ENCODE peak calls at places on chromosomes 12 and 14, in ten cellular contexts. One of them, this sample, is unnamed.

GRCh38 chr12:92995258-92995905 is 66.3 kb upstream of the EEA1 start:
- DNase-seq in uterus: no peak
- DNase-seq in activated CD4-positive, alpha-beta T cell treated with anti-CD3 and anti-CD28 coated beads, Interleukin-2, amount 10 ng/mL, durations not matched to agents 7 days and 5 days: no peak
- DNase-seq in upper lobe of right lung: no peak
- DNase-seq in sigmoid colon: no peak
- DNase-seq in AG08395: no peak
- DNase-seq in NCI-H345: no peak
- DNase-seq in GM12865: peak
- DNase-seq in NCI-H2081: no peak
- DNase-seq in H9: no peak
- DNase-seq in this sample: no peak

GRCh38 chr14:33794791-33795300 is 156.0 kb downstream of the EGLN3 start:
- DNase-seq in NCI-H2081: no peak
- DNase-seq in H9: no peak
- DNase-seq in NCI-H345: no peak
- DNase-seq in uterus: no peak
- DNase-seq in sigmoid colon: no peak
- DNase-seq in activated CD4-positive, alpha-beta T cell treated with anti-CD3 and anti-CD28 coated beads, Interleukin-2, amount 10 ng/mL, durations not matched to agents 7 days and 5 days: no peak
- DNase-seq in GM12865: no peak
- DNase-seq in AG08395: peak
- DNase-seq in upper lobe of right lung: no peak
- DNase-seq in this sample: no peak

GRCh38 chr12:263574-263973 is 938 bp upstream of the SLC6A13 start:
- DNase-seq in activated CD4-positive, alpha-beta T cell treated with anti-CD3 and anti-CD28 coated beads, Interleukin-2, amount 10 ng/mL, durations not matched to agents 7 days and 5 days: no peak
- DNase-seq in NCI-H2081: no peak
- DNase-seq in uterus: no peak
- DNase-seq in sigmoid colon: no peak
- DNase-seq in NCI-H345: no peak
- DNase-seq in upper lobe of right lung: no peak
- DNase-seq in GM12865: no peak
- DNase-seq in H9: no peak
- DNase-seq in AG08395: no peak
- DNase-seq in this sample: no peak

GRCh38 chr12:49646871-49647270 is 23.5 kb downstream of the PRPF40B start:
- DNase-seq in H9: no peak
- DNase-seq in NCI-H2081: no peak
- DNase-seq in NCI-H345: no peak
- DNase-seq in AG08395: no peak
- DNase-seq in GM12865: no peak
- DNase-seq in sigmoid colon: no peak
- DNase-seq in upper lobe of right lung: no peak
- DNase-seq in activated CD4-positive, alpha-beta T cell treated with anti-CD3 and anti-CD28 coated beads, Interleukin-2, amount 10 ng/mL, durations not matched to agents 7 days and 5 days: no peak
- DNase-seq in uterus: no peak
- DNase-seq in this sample: no peak

GRCh38 chr14:64293976-64294671 is at the start of gene ESR2:
- DNase-seq in H9: peak
- DNase-seq in NCI-H345: peak
- DNase-seq in activated CD4-positive, alpha-beta T cell treated with anti-CD3 and anti-CD28 coated beads, Interleukin-2, amount 10 ng/mL, durations not matched to agents 7 days and 5 days: peak
- DNase-seq in upper lobe of right lung: peak
- DNase-seq in sigmoid colon: no peak
- DNase-seq in AG08395: peak
- DNase-seq in uterus: peak
- DNase-seq in NCI-H2081: peak
- DNase-seq in GM12865: peak
- DNase-seq in this sample: peak

GRCh38 chr12:124919646-124920352 is 5.3 kb upstream of the UBC start:
- DNase-seq in upper lobe of right lung: no peak
- DNase-seq in sigmoid colon: peak
- DNase-seq in AG08395: no peak
- DNase-seq in GM12865: peak
- DNase-seq in activated CD4-positive, alpha-beta T cell treated with anti-CD3 and anti-CD28 coated beads, Interleukin-2, amount 10 ng/mL, durations not matched to agents 7 days and 5 days: peak
- DNase-seq in uterus: no peak
- DNase-seq in H9: peak
- DNase-seq in NCI-H345: no peak
- DNase-seq in NCI-H2081: no peak
- DNase-seq in this sample: no peak

GRCh38 chr14:36663404-36664321 is 2.0 kb downstream of the PAX9 start:
- DNase-seq in H9: peak
- DNase-seq in sigmoid colon: no peak
- DNase-seq in activated CD4-positive, alpha-beta T cell treated with anti-CD3 and anti-CD28 coated beads, Interleukin-2, amount 10 ng/mL, durations not matched to agents 7 days and 5 days: no peak
- DNase-seq in GM12865: no peak
- DNase-seq in AG08395: peak
- DNase-seq in NCI-H2081: no peak
- DNase-seq in NCI-H345: peak
- DNase-seq in uterus: no peak
- DNase-seq in upper lobe of right lung: no peak
- DNase-seq in this sample: no peak

GRCh38 chr12:126210448-126210847 is 1145.2 kb downstream of the AACS start:
- DNase-seq in sigmoid colon: no peak
- DNase-seq in GM12865: no peak
- DNase-seq in uterus: no peak
- DNase-seq in NCI-H345: no peak
- DNase-seq in activated CD4-positive, alpha-beta T cell treated with anti-CD3 and anti-CD28 coated beads, Interleukin-2, amount 10 ng/mL, durations not matched to agents 7 days and 5 days: no peak
- DNase-seq in upper lobe of right lung: no peak
- DNase-seq in AG08395: no peak
- DNase-seq in H9: no peak
- DNase-seq in NCI-H2081: no peak
- DNase-seq in this sample: no peak

GRCh38 chr12:25929096-25929637 is 29.3 kb upstream of the RASSF8 start:
- DNase-seq in H9: no peak
- DNase-seq in upper lobe of right lung: no peak
- DNase-seq in NCI-H345: no peak
- DNase-seq in NCI-H2081: no peak
- DNase-seq in sigmoid colon: no peak
- DNase-seq in AG08395: no peak
- DNase-seq in GM12865: no peak
- DNase-seq in activated CD4-positive, alpha-beta T cell treated with anti-CD3 and anti-CD28 coated beads, Interleukin-2, amount 10 ng/mL, durations not matched to agents 7 days and 5 days: no peak
- DNase-seq in uterus: no peak
- DNase-seq in this sample: no peak

GRCh38 chr14:90608925-90609324 is 207.3 kb downstream of the TTC7B start:
- DNase-seq in GM12865: peak
- DNase-seq in upper lobe of right lung: no peak
- DNase-seq in NCI-H2081: no peak
- DNase-seq in uterus: no peak
- DNase-seq in AG08395: no peak
- DNase-seq in H9: no peak
- DNase-seq in NCI-H345: no peak
- DNase-seq in activated CD4-positive, alpha-beta T cell treated with anti-CD3 and anti-CD28 coated beads, Interleukin-2, amount 10 ng/mL, durations not matched to agents 7 days and 5 days: no peak
- DNase-seq in sigmoid colon: peak
- DNase-seq in this sample: no peak

GRCh38 chr14:36271939-36272907 is 48.2 kb downstream of the MBIP start:
- DNase-seq in sigmoid colon: no peak
- DNase-seq in H9: no peak
- DNase-seq in NCI-H2081: no peak
- DNase-seq in upper lobe of right lung: peak
- DNase-seq in NCI-H345: no peak
- DNase-seq in AG08395: peak
- DNase-seq in uterus: no peak
- DNase-seq in GM12865: no peak
- DNase-seq in activated CD4-positive, alpha-beta T cell treated with anti-CD3 and anti-CD28 coated beads, Interleukin-2, amount 10 ng/mL, durations not matched to agents 7 days and 5 days: no peak
- DNase-seq in this sample: no peak

GRCh38 chr12:125163148-125163547 is 97.9 kb downstream of the AACS start:
- DNase-seq in NCI-H345: no peak
- DNase-seq in NCI-H2081: no peak
- DNase-seq in upper lobe of right lung: no peak
- DNase-seq in uterus: no peak
- DNase-seq in GM12865: no peak
- DNase-seq in activated CD4-positive, alpha-beta T cell treated with anti-CD3 and anti-CD28 coated beads, Interleukin-2, amount 10 ng/mL, durations not matched to agents 7 days and 5 days: no peak
- DNase-seq in sigmoid colon: no peak
- DNase-seq in AG08395: no peak
- DNase-seq in H9: no peak
- DNase-seq in this sample: no peak

GRCh38 chr12:92445253-92446081 is 257.3 kb upstream of the PLEKHG7 start:
- DNase-seq in GM12865: peak
- DNase-seq in uterus: peak
- DNase-seq in activated CD4-positive, alpha-beta T cell treated with anti-CD3 and anti-CD28 coated beads, Interleukin-2, amount 10 ng/mL, durations not matched to agents 7 days and 5 days: no peak
- DNase-seq in NCI-H2081: no peak
- DNase-seq in NCI-H345: no peak
- DNase-seq in sigmoid colon: no peak
- DNase-seq in H9: no peak
- DNase-seq in AG08395: no peak
- DNase-seq in upper lobe of right lung: no peak
- DNase-seq in this sample: no peak

GRCh38 chr12:123939716-123940626 is 32.7 kb downstream of the CCDC92 start:
- DNase-seq in H9: no peak
- DNase-seq in NCI-H345: no peak
- DNase-seq in AG08395: no peak
- DNase-seq in upper lobe of right lung: no peak
- DNase-seq in NCI-H2081: no peak
- DNase-seq in activated CD4-positive, alpha-beta T cell treated with anti-CD3 and anti-CD28 coated beads, Interleukin-2, amount 10 ng/mL, durations not matched to agents 7 days and 5 days: no peak
- DNase-seq in GM12865: no peak
- DNase-seq in sigmoid colon: no peak
- DNase-seq in uterus: no peak
- DNase-seq in this sample: no peak

GRCh38 chr12:124551268-124552144 is 15.9 kb downstream of the NCOR2 start:
- DNase-seq in uterus: no peak
- DNase-seq in NCI-H345: peak
- DNase-seq in GM12865: no peak
- DNase-seq in upper lobe of right lung: peak
- DNase-seq in sigmoid colon: peak
- DNase-seq in AG08395: no peak
- DNase-seq in activated CD4-positive, alpha-beta T cell treated with anti-CD3 and anti-CD28 coated beads, Interleukin-2, amount 10 ng/mL, durations not matched to agents 7 days and 5 days: no peak
- DNase-seq in NCI-H2081: peak
- DNase-seq in H9: peak
- DNase-seq in this sample: no peak

GRCh38 chr12:103547929-103548328 is 39.1 kb upstream of the STAB2 start:
- DNase-seq in sigmoid colon: no peak
- DNase-seq in upper lobe of right lung: no peak
- DNase-seq in NCI-H345: peak
- DNase-seq in AG08395: no peak
- DNase-seq in uterus: no peak
- DNase-seq in NCI-H2081: peak
- DNase-seq in activated CD4-positive, alpha-beta T cell treated with anti-CD3 and anti-CD28 coated beads, Interleukin-2, amount 10 ng/mL, durations not matched to agents 7 days and 5 days: no peak
- DNase-seq in GM12865: no peak
- DNase-seq in H9: no peak
- DNase-seq in this sample: no peak

GRCh38 chr12:98725481-98726247 is 80.6 kb downstream of the APAF1 start:
- DNase-seq in H9: peak
- DNase-seq in uterus: peak
- DNase-seq in NCI-H345: peak
- DNase-seq in sigmoid colon: no peak
- DNase-seq in AG08395: peak
- DNase-seq in upper lobe of right lung: no peak
- DNase-seq in GM12865: peak
- DNase-seq in activated CD4-positive, alpha-beta T cell treated with anti-CD3 and anti-CD28 coated beads, Interleukin-2, amount 10 ng/mL, durations not matched to agents 7 days and 5 days: peak
- DNase-seq in NCI-H2081: peak
- DNase-seq in this sample: peak

GRCh38 chr14:93150227-93151206 is 34.2 kb downstream of the MOAP1 start:
- DNase-seq in upper lobe of right lung: no peak
- DNase-seq in uterus: no peak
- DNase-seq in NCI-H2081: no peak
- DNase-seq in activated CD4-positive, alpha-beta T cell treated with anti-CD3 and anti-CD28 coated beads, Interleukin-2, amount 10 ng/mL, durations not matched to agents 7 days and 5 days: no peak
- DNase-seq in GM12865: no peak
- DNase-seq in NCI-H345: peak
- DNase-seq in H9: no peak
- DNase-seq in sigmoid colon: no peak
- DNase-seq in AG08395: no peak
- DNase-seq in this sample: no peak

GRCh38 chr12:130281157-130281799 is 56.4 kb upstream of the PIWIL1 start:
- DNase-seq in sigmoid colon: no peak
- DNase-seq in upper lobe of right lung: no peak
- DNase-seq in GM12865: peak
- DNase-seq in H9: peak
- DNase-seq in uterus: no peak
- DNase-seq in NCI-H345: no peak
- DNase-seq in AG08395: peak
- DNase-seq in NCI-H2081: peak
- DNase-seq in activated CD4-positive, alpha-beta T cell treated with anti-CD3 and anti-CD28 coated beads, Interleukin-2, amount 10 ng/mL, durations not matched to agents 7 days and 5 days: peak
- DNase-seq in this sample: peak

GRCh38 chr12:46373303-46374182 is 970 bp upstream of the SLC38A2 start:
- DNase-seq in NCI-H345: no peak
- DNase-seq in GM12865: peak
- DNase-seq in upper lobe of right lung: peak
- DNase-seq in sigmoid colon: peak
- DNase-seq in AG08395: peak
- DNase-seq in H9: peak
- DNase-seq in NCI-H2081: peak
- DNase-seq in uterus: peak
- DNase-seq in activated CD4-positive, alpha-beta T cell treated with anti-CD3 and anti-CD28 coated beads, Interleukin-2, amount 10 ng/mL, durations not matched to agents 7 days and 5 days: peak
- DNase-seq in this sample: peak

GRCh38 chr12:19382111-19382526 is 57.2 kb upstream of the AEBP2 start:
- DNase-seq in activated CD4-positive, alpha-beta T cell treated with anti-CD3 and anti-CD28 coated beads, Interleukin-2, amount 10 ng/mL, durations not matched to agents 7 days and 5 days: no peak
- DNase-seq in NCI-H345: no peak
- DNase-seq in H9: peak
- DNase-seq in uterus: no peak
- DNase-seq in AG08395: peak
- DNase-seq in sigmoid colon: peak
- DNase-seq in GM12865: peak
- DNase-seq in upper lobe of right lung: peak
- DNase-seq in NCI-H2081: no peak
- DNase-seq in this sample: no peak

GRCh38 chr14:93720076-93720815 is 68.0 kb downstream of the PRIMA1 start:
- DNase-seq in H9: peak
- DNase-seq in uterus: no peak
- DNase-seq in upper lobe of right lung: no peak
- DNase-seq in NCI-H2081: no peak
- DNase-seq in GM12865: no peak
- DNase-seq in AG08395: no peak
- DNase-seq in NCI-H345: no peak
- DNase-seq in activated CD4-positive, alpha-beta T cell treated with anti-CD3 and anti-CD28 coated beads, Interleukin-2, amount 10 ng/mL, durations not matched to agents 7 days and 5 days: no peak
- DNase-seq in sigmoid colon: peak
- DNase-seq in this sample: no peak

GRCh38 chr14:69475194-69475818 is 9.2 kb upstream of the PLEKHD1 start:
- DNase-seq in upper lobe of right lung: no peak
- DNase-seq in AG08395: no peak
- DNase-seq in NCI-H345: peak
- DNase-seq in NCI-H2081: peak
- DNase-seq in sigmoid colon: no peak
- DNase-seq in H9: no peak
- DNase-seq in GM12865: peak
- DNase-seq in uterus: no peak
- DNase-seq in activated CD4-positive, alpha-beta T cell treated with anti-CD3 and anti-CD28 coated beads, Interleukin-2, amount 10 ng/mL, durations not matched to agents 7 days and 5 days: no peak
- DNase-seq in this sample: no peak

GRCh38 chr12:46964496-46965098 is 114.8 kb upstream of the PCED1B start:
- DNase-seq in NCI-H2081: no peak
- DNase-seq in sigmoid colon: no peak
- DNase-seq in upper lobe of right lung: no peak
- DNase-seq in activated CD4-positive, alpha-beta T cell treated with anti-CD3 and anti-CD28 coated beads, Interleukin-2, amount 10 ng/mL, durations not matched to agents 7 days and 5 days: no peak
- DNase-seq in NCI-H345: no peak
- DNase-seq in GM12865: no peak
- DNase-seq in H9: peak
- DNase-seq in uterus: no peak
- DNase-seq in AG08395: peak
- DNase-seq in this sample: peak

GRCh38 chr14:66603945-66604344 is 96.0 kb downstream of the GPHN start:
- DNase-seq in upper lobe of right lung: no peak
- DNase-seq in NCI-H345: no peak
- DNase-seq in H9: no peak
- DNase-seq in activated CD4-positive, alpha-beta T cell treated with anti-CD3 and anti-CD28 coated beads, Interleukin-2, amount 10 ng/mL, durations not matched to agents 7 days and 5 days: no peak
- DNase-seq in NCI-H2081: no peak
- DNase-seq in GM12865: no peak
- DNase-seq in sigmoid colon: no peak
- DNase-seq in uterus: no peak
- DNase-seq in AG08395: no peak
- DNase-seq in this sample: no peak

GRCh38 chr12:115185529-115185928 is 501.6 kb upstream of the TBX3 start:
- DNase-seq in NCI-H345: no peak
- DNase-seq in NCI-H2081: no peak
- DNase-seq in H9: no peak
- DNase-seq in uterus: no peak
- DNase-seq in activated CD4-positive, alpha-beta T cell treated with anti-CD3 and anti-CD28 coated beads, Interleukin-2, amount 10 ng/mL, durations not matched to agents 7 days and 5 days: no peak
- DNase-seq in AG08395: peak
- DNase-seq in GM12865: no peak
- DNase-seq in sigmoid colon: no peak
- DNase-seq in upper lobe of right lung: no peak
- DNase-seq in this sample: no peak

GRCh38 chr12:57449375-57449774 is 5.7 kb upstream of the INHBE start:
- DNase-seq in activated CD4-positive, alpha-beta T cell treated with anti-CD3 and anti-CD28 coated beads, Interleukin-2, amount 10 ng/mL, durations not matched to agents 7 days and 5 days: no peak
- DNase-seq in upper lobe of right lung: no peak
- DNase-seq in GM12865: no peak
- DNase-seq in NCI-H2081: no peak
- DNase-seq in H9: no peak
- DNase-seq in AG08395: no peak
- DNase-seq in sigmoid colon: no peak
- DNase-seq in NCI-H345: no peak
- DNase-seq in uterus: no peak
- DNase-seq in this sample: no peak

This sample was measured in neuronal stem cell.